ENCODE peak calls at places on chromosomes 4 and X, in six cellular contexts. G is K562, P is GM12878, A is HepG2, F is A549, Y is NB4. O is an unnamed sample.

GRCh38 chr4:185513489-185514181 is 21.7 kb downstream of the PDLIM3 start:
- DNase-seq in F (no peak), G (no peak), P (peak), A (peak), Y (peak), O (peak)

GRCh38 chr4:53863163-53863562 is 201.2 kb downstream of the CHIC2 start:
- DNase-seq in G (no peak), P (no peak), F (no peak), Y (no peak), A (no peak), O (no peak)

GRCh38 chr4:15075875-15076274 is 73.6 kb downstream of the CPEB2 start:
- DNase-seq in F (no peak), Y (no peak), P (no peak), G (no peak), A (no peak), O (no peak)

GRCh38 chr4:40887690-40888089 is 137.9 kb downstream of the NSUN7 start:
- DNase-seq in Y (peak), F (no peak), P (no peak), G (no peak), A (no peak), O (no peak)

GRCh38 chr4:11748169-11748872 is 319.6 kb upstream of the HS3ST1 start:
- DNase-seq in G (no peak), P (no peak), Y (no peak), F (no peak), A (no peak), O (peak)

GRCh38 chr4:23884731-23885130 is 5.1 kb downstream of the PPARGC1A start:
- DNase-seq in A (no peak), Y (no peak), G (no peak), P (no peak), F (no peak), O (no peak)

GRCh38 chr4:108342325-108342986 is 173.7 kb upstream of the LEF1 start:
- DNase-seq in A (no peak), F (no peak), Y (no peak), G (no peak), P (no peak), O (no peak)

GRCh38 chrX:69297521-69297920 is 132.3 kb upstream of the PJA1 start:
- DNase-seq in F (no peak), A (no peak), P (no peak), Y (no peak), G (no peak), O (no peak)

GRCh38 chr4:35503435-35503834 is 740.9 kb downstream of the ARAP2 start:
- DNase-seq in G (no peak), Y (no peak), F (no peak), A (no peak), P (no peak), O (no peak)

GRCh38 chr4:117577686-117578085 is 456.6 kb upstream of the NDST3 start:
- DNase-seq in Y (no peak), G (no peak), P (no peak), A (no peak), F (no peak), O (no peak)

GRCh38 chr4:149823770-149824221 is 8.2 kb upstream of the IQCM start:
- DNase-seq in Y (no peak), G (no peak), F (peak), P (no peak), A (no peak), O (peak)

GRCh38 chr4:141810702-141811365 is 174.5 kb downstream of the IL15 start:
- DNase-seq in P (no peak), F (no peak), Y (no peak), G (no peak), A (no peak), O (no peak)

GRCh38 chrX:2324116-2324515 is 176.7 kb downstream of the DHRSX start:
- DNase-seq in G (no peak), P (no peak), F (no peak), Y (no peak), A (no peak), O (no peak)

GRCh38 chr4:5758741-5759140 is 47.7 kb downstream of the EVC start:
- DNase-seq in G (no peak), P (peak), A (no peak), Y (no peak), F (peak), O (peak)

GRCh38 chr4:38111024-38111423 is 150.8 kb downstream of the PTTG2 start:
- DNase-seq in P (no peak), G (no peak), F (no peak), A (no peak), Y (no peak), O (no peak)

GRCh38 chrX:132876509-132876837 is 82.0 kb downstream of the HS6ST2 start:
- DNase-seq in G (no peak), P (no peak), A (no peak), F (no peak), Y (no peak), O (no peak)

GRCh38 chr4:1717129-1718094 is 3.7 kb downstream of the TMEM129 start:
- DNase-seq in A (no peak), Y (no peak), G (no peak), F (no peak), P (no peak), O (no peak)

GRCh38 chr4:44056721-44057151 is 391.9 kb downstream of the KCTD8 start:
- DNase-seq in F (no peak), P (no peak), A (no peak), G (no peak), Y (no peak), O (no peak)
- TF ChIP-seq MAX in F (no peak), P (no peak), A (no peak), G (no peak), Y (no peak), O (no peak)

GRCh38 chr4:78343682-78344081 is 207.9 kb upstream of the ANXA3 start:
- DNase-seq in F (no peak), Y (no peak), A (no peak), G (no peak), P (no peak), O (no peak)
- TF ChIP-seq MYC in F (no peak), Y (no peak), A (no peak), G (no peak), P (no peak), O (no peak)

GRCh38 chr4:67109276-67109675 is 436.0 kb downstream of the CENPC start:
- DNase-seq in F (no peak), P (no peak), G (no peak), A (no peak), Y (no peak), O (no peak)

GRCh38 chr4:67101612-67102011 is 443.7 kb downstream of the CENPC start:
- DNase-seq in G (no peak), F (no peak), A (no peak), P (no peak), Y (no peak), O (no peak)

GRCh38 chr4:67106846-67107467 is 438.3 kb downstream of the CENPC start:
- DNase-seq in P (no peak), F (no peak), A (no peak), G (no peak), Y (no peak), O (no peak)

GRCh38 chr4:67103001-67103737 is 442.1 kb downstream of the CENPC start:
- DNase-seq in Y (peak), G (no peak), P (no peak), F (no peak), A (no peak), O (no peak)

DNA sequence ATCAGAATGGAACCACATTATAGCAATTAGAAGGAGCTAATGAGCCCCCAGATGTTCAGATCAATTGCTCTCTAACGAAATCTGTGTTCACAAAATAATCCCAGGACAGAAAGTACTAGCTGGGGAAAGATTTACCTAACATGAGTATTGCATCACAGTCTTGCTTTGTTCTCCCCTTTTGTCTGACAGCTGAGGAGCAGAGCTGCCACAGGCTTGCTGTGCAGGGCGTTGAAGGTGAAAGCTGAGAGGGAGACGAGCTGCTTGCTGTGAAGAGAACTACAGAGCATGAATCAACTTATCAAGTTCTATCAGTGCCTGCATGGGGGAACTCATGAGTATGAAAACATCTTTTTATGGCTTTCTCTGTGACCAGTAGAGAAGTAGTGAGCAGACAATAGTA is 441.2 kb downstream of the CENPC start:
- DNase-seq in F (no peak), Y (no peak), G (no peak), P (no peak), A (no peak), O (no peak)
- TF ChIP-seq MAX in F (no peak), Y (no peak), G (no peak), P (no peak), A (no peak), O (no peak)

GRCh38 chr4:3247399-3248177 is 1.4 kb upstream of the MSANTD1 start:
- DNase-seq in G (no peak), P (no peak), A (no peak), Y (no peak), F (no peak), O (no peak)

GRCh38 chr4:3248178-3248480 is 830 bp upstream of the MSANTD1 start:
- DNase-seq in Y (no peak), F (no peak), P (no peak), A (no peak), G (no peak), O (no peak)

GRCh38 chr4:3244747-3245146 is 4.2 kb upstream of the MSANTD1 start:
- DNase-seq in F (no peak), P (no peak), A (no peak), Y (no peak), G (no peak), O (no peak)

GRCh38 chr4:3245676-3246075 is 3.3 kb upstream of the MSANTD1 start:
- DNase-seq in Y (no peak), F (no peak), G (no peak), A (no peak), P (no peak), O (no peak)

DNA sequence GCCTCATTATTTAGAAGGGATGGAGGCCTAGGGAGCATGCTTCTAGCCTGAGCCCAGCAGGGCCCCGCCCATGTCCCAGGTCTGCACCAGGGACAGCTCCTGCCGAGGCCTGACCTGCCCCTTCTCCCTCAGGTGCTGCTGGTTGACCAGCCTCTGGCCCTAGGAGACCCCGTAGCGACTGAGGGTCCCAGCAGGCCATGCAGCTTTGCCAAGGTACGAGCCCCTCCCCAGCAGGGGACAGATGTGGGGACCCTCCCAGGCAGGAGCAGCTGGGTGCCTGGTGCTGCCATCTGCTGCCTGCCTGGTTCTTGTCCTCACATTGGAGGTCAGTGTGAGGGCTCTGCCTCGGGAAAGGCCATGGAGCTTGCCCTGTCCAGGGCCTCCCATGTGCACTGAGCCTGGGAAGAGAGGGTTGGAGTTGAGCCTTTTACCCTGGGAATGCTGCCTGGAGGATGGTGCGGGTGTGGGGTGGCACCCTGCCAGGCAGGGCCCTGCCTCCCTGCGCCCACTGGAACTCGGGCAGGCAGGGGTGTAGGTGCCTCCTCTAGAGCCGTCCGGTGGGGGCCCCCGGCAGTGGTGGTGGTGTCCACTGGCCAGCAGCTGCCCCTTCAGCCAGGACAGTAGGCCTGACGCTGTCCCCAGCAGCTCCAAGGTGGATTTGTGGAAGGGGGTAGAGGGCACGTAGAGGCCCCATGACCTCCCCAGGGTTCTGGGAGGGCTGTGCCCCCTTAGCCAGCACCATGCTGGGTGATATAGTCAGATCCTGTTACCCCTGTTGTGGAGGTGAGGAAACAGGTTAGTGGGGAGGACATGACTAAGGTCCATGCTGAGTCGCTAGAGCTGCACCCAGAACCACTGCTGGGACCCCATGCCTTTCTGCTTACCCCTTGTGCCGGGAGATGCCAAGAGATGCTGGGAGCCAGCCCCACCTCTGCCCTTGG is 2.2 kb upstream of the MSANTD1 start:
- DNase-seq in Y (no peak), F (no peak), G (no peak), A (no peak), P (no peak), O (no peak)
- TF ChIP-seq MYC in Y (no peak), F (no peak), G (no peak), A (no peak), P (no peak), O (no peak)

GRCh38 chr4:98482847-98483806 is 175.3 kb downstream of the TSPAN5 start:
- DNase-seq in G (no peak), Y (no peak), P (peak), F (peak), A (peak), O (peak)
- TF ChIP-seq MAX in G (no peak), Y (no peak), P (no peak), F (peak), A (no peak), O (no peak)